ENCODE peak calls at places on chromosomes 5 and 9, in four cellular contexts. One of them, this sample, is unnamed.

GRCh38 chr5:126004636-126005035 is 418.6 kb upstream of the GRAMD2B start:
- DNase-seq in GM12865: no peak
- DNase-seq in PC-9: no peak
- DNase-seq in lower leg skin: no peak
- DNase-seq in this sample: no peak

GRCh38 chr9:86239053-86239770 is 20.2 kb downstream of the C9orf153 start:
- DNase-seq in GM12865: no peak
- DNase-seq in PC-9: no peak
- DNase-seq in lower leg skin: no peak
- DNase-seq in this sample: no peak

GRCh38 chr5:143352691-143353090 is 50.8 kb downstream of the NR3C1 start:
- DNase-seq in GM12865: peak
- DNase-seq in PC-9: no peak
- DNase-seq in lower leg skin: no peak
- DNase-seq in this sample: no peak

GRCh38 chr5:33235304-33235703 is 205.5 kb upstream of the TARS1 start:
- DNase-seq in GM12865: no peak
- DNase-seq in PC-9: no peak
- DNase-seq in lower leg skin: no peak
- DNase-seq in this sample: no peak

GRCh38 chr5:75510417-75510835 is 1.0 kb downstream of the CERT1 start:
- DNase-seq in GM12865: no peak
- DNase-seq in PC-9: peak
- DNase-seq in lower leg skin: peak
- DNase-seq in this sample: peak

GRCh38 chr9:109012009-109012875 is 1.1 kb downstream of the CTNNAL1 start:
- DNase-seq in GM12865: peak
- DNase-seq in PC-9: peak
- DNase-seq in lower leg skin: peak
- DNase-seq in this sample: peak

GRCh38 chr9:88732128-88732527 is 197.2 kb downstream of the NXNL2 start:
- DNase-seq in GM12865: no peak
- DNase-seq in PC-9: no peak
- DNase-seq in lower leg skin: no peak
- DNase-seq in this sample: no peak

GRCh38 chr5:16548115-16548514 is 68.7 kb downstream of the RETREG1 start:
- DNase-seq in GM12865: no peak
- DNase-seq in PC-9: no peak
- DNase-seq in lower leg skin: no peak
- DNase-seq in this sample: no peak

GRCh38 chr5:65326912-65327311 is 154.8 kb downstream of the ADAMTS6 start:
- DNase-seq in GM12865: no peak
- DNase-seq in PC-9: no peak
- DNase-seq in lower leg skin: no peak
- DNase-seq in this sample: no peak

GRCh38 chr5:136656811-136657210 is 291.5 kb upstream of the TRPC7 start:
- DNase-seq in GM12865: no peak
- DNase-seq in PC-9: peak
- DNase-seq in lower leg skin: no peak
- DNase-seq in this sample: no peak

GRCh38 chr9:108515856-108516255 is 339.9 kb downstream of the ACTL7B start:
- DNase-seq in GM12865: no peak
- DNase-seq in PC-9: no peak
- DNase-seq in lower leg skin: no peak
- DNase-seq in this sample: no peak

GRCh38 chr5:132962429-132962928 is 955 bp downstream of the AFF4 start:
- DNase-seq in GM12865: peak
- DNase-seq in PC-9: peak
- DNase-seq in lower leg skin: no peak
- DNase-seq in this sample: no peak

GRCh38 chr9:23821400-23822181 is 4.4 kb downstream of the ELAVL2 start:
- DNase-seq in GM12865: no peak
- DNase-seq in PC-9: no peak
- DNase-seq in lower leg skin: no peak
- DNase-seq in this sample: no peak
- TF ChIP-seq CTCF in GM12865: no peak
- TF ChIP-seq CTCF in PC-9: no peak
- TF ChIP-seq CTCF in lower leg skin: no peak
- TF ChIP-seq CTCF in this sample: no peak

DNA sequence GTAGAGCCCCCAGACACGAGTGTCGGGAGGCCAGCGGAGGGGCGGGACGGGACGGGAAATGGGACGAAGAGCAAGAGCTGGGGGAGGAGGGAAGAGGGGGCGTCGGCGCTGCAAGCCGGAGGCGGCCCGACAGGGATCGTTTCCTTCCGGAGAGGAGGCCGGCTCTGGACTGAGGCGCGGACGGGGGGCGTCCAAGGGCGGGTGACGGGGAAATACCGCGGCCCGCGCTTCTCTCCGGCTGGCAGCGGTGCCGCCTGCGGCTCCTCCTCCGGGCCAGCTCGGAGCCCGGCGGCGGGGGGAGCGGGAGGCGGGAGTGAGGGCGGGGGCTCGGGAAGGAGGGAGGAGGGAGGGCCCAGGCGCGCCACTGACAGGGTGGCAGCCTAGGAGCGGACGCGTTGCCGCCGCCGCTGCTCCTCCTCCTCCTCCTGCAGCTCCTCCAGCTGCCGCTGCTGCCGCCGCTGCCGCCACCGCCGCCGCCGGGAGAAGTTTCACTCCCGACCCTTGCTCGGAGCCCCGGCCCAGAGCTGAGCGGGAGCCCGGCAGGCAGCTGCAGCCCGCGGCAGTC is at the start of gene CHSY3:
- DNase-seq in GM12865: peak
- DNase-seq in PC-9: peak
- DNase-seq in lower leg skin: peak
- DNase-seq in this sample: peak
- TF ChIP-seq CTCF in GM12865: no peak
- TF ChIP-seq CTCF in PC-9: no peak
- TF ChIP-seq CTCF in lower leg skin: no peak
- TF ChIP-seq CTCF in this sample: peak

GRCh38 chr5:158739941-158740340 is 359.8 kb downstream of the EBF1 start:
- DNase-seq in GM12865: no peak
- DNase-seq in PC-9: no peak
- DNase-seq in lower leg skin: no peak
- DNase-seq in this sample: no peak
- TF ChIP-seq CTCF in GM12865: no peak
- TF ChIP-seq CTCF in PC-9: no peak
- TF ChIP-seq CTCF in lower leg skin: no peak
- TF ChIP-seq CTCF in this sample: peak

GRCh38 chr5:157351386-157352089 is 85.6 kb downstream of the CYFIP2 start:
- DNase-seq in GM12865: no peak
- DNase-seq in PC-9: no peak
- DNase-seq in lower leg skin: no peak
- DNase-seq in this sample: no peak

GRCh38 chr5:157357823-157358222 is 91.9 kb downstream of the CYFIP2 start:
- DNase-seq in GM12865: no peak
- DNase-seq in PC-9: no peak
- DNase-seq in lower leg skin: no peak
- DNase-seq in this sample: no peak

GRCh38 chr5:157352756-157353340 is 86.9 kb downstream of the CYFIP2 start:
- DNase-seq in GM12865: no peak
- DNase-seq in PC-9: no peak
- DNase-seq in lower leg skin: no peak
- DNase-seq in this sample: no peak

GRCh38 chr5:157356576-157356975 is 90.7 kb downstream of the CYFIP2 start:
- DNase-seq in GM12865: no peak
- DNase-seq in PC-9: no peak
- DNase-seq in lower leg skin: no peak
- DNase-seq in this sample: no peak

DNA sequence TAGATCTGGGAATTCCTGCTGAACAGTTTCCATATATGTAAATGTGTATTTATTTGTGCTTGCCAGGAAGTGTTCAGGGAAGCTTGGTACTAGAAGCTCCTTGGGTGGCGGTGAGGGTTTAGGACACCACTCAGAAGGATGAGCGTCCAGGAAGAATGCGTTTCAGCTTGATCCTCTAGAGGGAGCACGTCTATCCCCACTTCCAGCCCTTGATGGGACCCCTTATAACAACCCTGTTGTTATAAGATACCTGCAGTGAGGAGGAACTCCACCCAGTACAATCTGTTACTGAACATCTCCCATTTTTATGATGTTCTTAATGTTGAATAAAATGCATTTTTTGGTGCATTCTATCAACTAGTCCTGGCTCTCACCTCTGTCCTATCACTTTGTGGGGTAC is 88.9 kb downstream of the CYFIP2 start:
- DNase-seq in GM12865: no peak
- DNase-seq in PC-9: no peak
- DNase-seq in lower leg skin: no peak
- DNase-seq in this sample: no peak
- TF ChIP-seq CTCF in GM12865: peak
- TF ChIP-seq CTCF in PC-9: peak
- TF ChIP-seq CTCF in lower leg skin: no peak
- TF ChIP-seq CTCF in this sample: no peak

GRCh38 chr5:74206571-74207550 is 433.7 kb downstream of the ENC1 start:
- DNase-seq in GM12865: no peak
- DNase-seq in PC-9: no peak
- DNase-seq in lower leg skin: peak
- DNase-seq in this sample: peak

GRCh38 chr5:74209566-74209965 is 431.0 kb downstream of the ENC1 start:
- DNase-seq in GM12865: no peak
- DNase-seq in PC-9: no peak
- DNase-seq in lower leg skin: no peak
- DNase-seq in this sample: no peak

GRCh38 chr5:74216012-74216411 is 424.5 kb downstream of the ENC1 start:
- DNase-seq in GM12865: no peak
- DNase-seq in PC-9: no peak
- DNase-seq in lower leg skin: no peak
- DNase-seq in this sample: no peak

DNA sequence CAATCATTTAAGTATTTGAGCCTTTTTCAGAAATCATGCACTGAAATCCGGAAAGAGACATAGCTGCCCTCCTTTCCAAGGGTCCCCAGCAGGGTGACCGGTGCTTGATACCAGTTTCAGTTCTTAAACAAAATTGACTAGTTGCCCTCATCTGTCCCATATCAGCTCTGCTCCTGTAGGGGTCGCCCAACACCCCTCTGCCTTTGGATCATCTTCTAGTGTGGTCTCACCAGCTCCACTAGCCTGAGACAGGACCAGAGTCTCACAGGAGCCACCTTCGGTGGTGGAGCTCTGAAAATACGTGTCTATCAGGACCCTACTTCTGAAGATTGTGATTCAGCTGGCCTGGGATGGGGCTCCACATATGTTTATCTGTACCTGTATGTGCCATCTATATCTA is 428.2 kb downstream of the ENC1 start:
- DNase-seq in GM12865: peak
- DNase-seq in PC-9: no peak
- DNase-seq in lower leg skin: no peak
- DNase-seq in this sample: no peak
- TF ChIP-seq CTCF in GM12865: peak
- TF ChIP-seq CTCF in PC-9: peak
- TF ChIP-seq CTCF in lower leg skin: no peak
- TF ChIP-seq CTCF in this sample: no peak

DNA sequence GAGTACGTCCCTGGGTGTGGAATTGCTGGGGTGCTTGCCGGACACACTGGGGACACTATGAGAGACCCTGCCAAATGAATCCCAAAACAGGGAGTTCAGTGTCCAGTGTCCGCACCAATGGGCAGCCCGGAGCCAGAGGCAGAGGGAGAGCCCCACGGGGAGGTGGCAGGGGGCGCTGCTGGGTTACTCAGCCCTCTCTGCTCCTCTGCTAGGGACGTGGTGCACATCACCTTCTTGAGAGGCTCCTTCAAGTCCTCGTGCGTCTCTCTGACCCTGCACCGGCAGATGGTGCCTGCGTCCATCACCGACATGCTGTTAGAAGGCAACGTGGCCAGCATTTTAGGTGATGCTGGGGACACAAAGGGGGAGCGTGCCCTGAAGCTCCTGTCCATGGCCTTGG is 20.8 kb downstream of the STKLD1 start:
- DNase-seq in GM12865: no peak
- DNase-seq in PC-9: no peak
- DNase-seq in lower leg skin: no peak
- DNase-seq in this sample: no peak
- TF ChIP-seq CTCF in GM12865: no peak
- TF ChIP-seq CTCF in PC-9: peak
- TF ChIP-seq CTCF in lower leg skin: no peak
- TF ChIP-seq CTCF in this sample: no peak

This sample was measured in psoas muscle.